ENCODE peak calls at places on chromosomes 4 and X, in six cellular contexts. G is SW 1271; C is activated T-cell treated with anti-CD3 and anti-CD28 coated beads for 1 hour; R is stimulated activated CD4-positive, alpha-beta T cell treated with anti-CD3 and anti-CD28 coated beads, Interleukin-4, amount 100 ng/mL, for 48 hours; K is caudate nucleus; F is activated CD8-positive, alpha-beta T cell treated with anti-CD3 and anti-CD28 coated beads, Interleukin-2, amount 10 ng/mL, durations not matched to agents 7 days and 5 days. O is an unnamed sample.

GRCh38 chr4:75547647-75548387 is 8.0 kb upstream of the ODAPH start:
- DNase-seq in G (no peak), C (no peak), R (no peak), K (no peak), F (no peak), O (no peak)

GRCh38 chr4:7554885-7555284 is 120.2 kb upstream of the PSAPL1 start:
- DNase-seq in G (no peak), C (no peak), R (no peak), K (no peak), F (no peak), O (no peak)

GRCh38 chrX:77969538-77969937 is at the start of gene PGAM4:
- DNase-seq in G (no peak), C (no peak), R (no peak), K (no peak), F (no peak), O (no peak)

GRCh38 chrX:134753185-134754008 is 95.1 kb upstream of the PLAC1 start:
- DNase-seq in G (peak; percentile 28), C (no peak), R (no peak), K (no peak), F (no peak), O (no peak)

GRCh38 chrX:134554291-134554690 is 94.3 kb downstream of the HPRT1 start:
- DNase-seq in G (no peak), C (no peak), R (no peak), K (no peak), F (no peak), O (no peak)

GRCh38 chrX:12332786-12333347 is 194.6 kb downstream of the FRMPD4 start:
- DNase-seq in G (no peak), C (no peak), R (no peak), K (no peak), F (no peak), O (no peak)

GRCh38 chrX:2767631-2768455 is 16.0 kb downstream of the XG start:
- DNase-seq in G (no peak), C (no peak), R (no peak), K (no peak), F (no peak), O (no peak)

GRCh38 chr4:13953083-13953482 is 325.6 kb upstream of the BOD1L1 start:
- DNase-seq in G (no peak), C (no peak), R (no peak), K (no peak), F (no peak), O (no peak)

GRCh38 chr4:11746734-11747133 is 318.0 kb upstream of the HS3ST1 start:
- DNase-seq in G (no peak), C (no peak), R (no peak), K (no peak), F (no peak), O (no peak)

GRCh38 chrX:651922-652775 is 21.6 kb downstream of the SHOX start:
- DNase-seq in G (no peak), C (no peak), R (no peak), K (no peak), F (no peak), O (no peak)

GRCh38 chrX:40261955-40262596 is 164.3 kb upstream of the BCOR start:
- DNase-seq in G (no peak), C (no peak), R (no peak), K (no peak), F (no peak), O (no peak)